ENCODE peak calls at places on chromosomes 4 and X, in six cellular contexts. Q is fibroblast of lung, B is AG09309, H is SK-N-SH, X is fibroblast of the aortic adventitia, U is bronchial epithelial cell. O is an unnamed sample.

GRCh38 chrX:110004210-110004609 is 1.3 kb downstream of the TMEM164 start:
- DNase-seq in Q (no peak), B (no peak), H (no peak), X (no peak), U (peak; percentile 22), O (no peak)

GRCh38 chrX:12446342-12447075 is 308.2 kb downstream of the FRMPD4 start:
- DNase-seq in Q (peak; percentile 48), B (peak; percentile 54), H (no peak), X (peak; percentile 38), U (peak; percentile 81), O (no peak)

GRCh38 chr4:147129687-147130086 is 184.0 kb upstream of the TTC29 start:
- DNase-seq in Q (no peak), B (no peak), H (peak; percentile 64), X (no peak), U (no peak), O (no peak)

GRCh38 chr4:8910822-8911310 is 39.2 kb upstream of the HMX1 start:
- DNase-seq in Q (no peak), B (no peak), H (no peak), X (no peak), U (no peak), O (no peak)

GRCh38 chrX:101051153-101051548 is 760 bp downstream of the TRMT2B start:
- DNase-seq in Q (no peak), B (no peak), H (no peak), X (no peak), U (no peak), O (no peak)

GRCh38 chr4:187993827-187994226 is 1.7 kb upstream of the ZFP42 start:
- DNase-seq in Q (no peak), B (no peak), H (no peak), X (no peak), U (no peak), O (no peak)

GRCh38 chr4:3268395-3269104 is 19.6 kb downstream of the MSANTD1 start:
- DNase-seq in Q (no peak), B (no peak), H (peak; percentile 24), X (no peak), U (no peak), O (no peak)

GRCh38 chr4:1321946-1322650 is 24.9 kb upstream of the UVSSA start:
- DNase-seq in Q (no peak), B (no peak), H (no peak), X (no peak), U (no peak), O (no peak)

GRCh38 chr4:30720656-30721352 is 635 bp downstream of the PCDH7 start:
- DNase-seq in Q (peak; percentile 69), B (no peak), H (peak; percentile 55), X (peak; percentile 57), U (no peak), O (no peak)

GRCh38 chr4:151687021-151687640 is 73.7 kb downstream of the GATB start:
- DNase-seq in Q (peak; percentile 55), B (no peak), H (peak; percentile 30), X (peak; percentile 23), U (no peak), O (no peak)

GRCh38 chrX:23333842-23334535 is 660 bp upstream of the PTCHD1 start:
- DNase-seq in Q (no peak), B (no peak), H (peak; percentile 40), X (no peak), U (no peak), O (no peak)

GRCh38 chrX:23331701-23332100 is 2.9 kb upstream of the PTCHD1 start:
- DNase-seq in Q (no peak), B (no peak), H (no peak), X (no peak), U (no peak), O (no peak)

GRCh38 chrX:23334536-23334870 is at the start of gene PTCHD1:
- DNase-seq in Q (no peak), B (no peak), H (peak; percentile 48), X (no peak), U (no peak), O (no peak)

GRCh38 chrX:23332101-23332887 is 2.4 kb upstream of the PTCHD1 start:
- DNase-seq in Q (no peak), B (no peak), H (peak; percentile 47), X (no peak), U (no peak), O (no peak)

DNA sequence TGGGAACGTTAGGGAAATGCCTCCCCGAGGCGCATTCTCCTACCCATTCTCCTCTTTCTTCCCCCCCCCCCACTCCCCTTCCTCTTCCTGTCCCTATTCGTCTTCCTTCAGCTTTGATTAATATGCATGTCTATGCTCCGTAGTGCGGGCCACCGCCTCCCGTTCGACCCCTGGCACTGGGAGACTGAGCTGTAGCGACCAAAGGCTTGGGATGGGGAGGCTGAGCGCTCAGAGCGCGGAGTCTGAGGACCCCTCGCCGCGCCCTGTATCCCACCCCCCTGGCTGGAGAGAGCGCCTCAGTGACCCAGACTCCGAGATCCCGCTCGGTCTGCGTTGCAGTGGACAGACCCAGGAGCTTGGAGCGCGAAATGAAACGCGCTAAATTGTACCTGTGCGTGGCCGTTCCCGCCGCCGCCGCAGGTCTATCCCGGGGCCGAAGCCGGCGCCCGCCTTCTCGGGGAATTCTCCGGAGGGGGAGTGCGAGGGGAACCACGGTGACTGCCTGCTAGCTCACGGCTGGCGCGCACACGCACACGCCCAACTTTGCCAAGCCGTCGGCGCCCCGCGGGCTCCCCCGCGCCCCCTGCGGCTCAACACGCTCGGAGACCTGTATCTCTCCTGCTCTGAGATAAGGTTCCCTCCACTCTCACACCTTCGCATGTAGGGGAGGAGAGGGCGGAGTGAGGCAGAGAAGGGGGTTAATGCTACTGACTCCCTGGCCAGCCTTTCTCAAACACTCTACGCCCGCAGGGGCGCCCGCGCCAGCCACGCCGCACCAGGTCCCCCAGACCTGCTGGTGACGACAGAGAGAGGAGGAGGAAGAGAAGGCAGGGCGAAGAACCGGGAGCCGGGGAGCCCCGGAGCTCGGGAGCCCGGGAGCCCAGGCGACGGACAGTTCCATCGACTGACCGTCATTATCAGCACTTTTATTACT is 1.5 kb upstream of the PTCHD1 start:
- DNase-seq in Q (no peak), B (no peak), H (peak; percentile 30), X (no peak), U (no peak), O (no peak)
- TF ChIP-seq CTCF in Q (no peak), B (no peak), H (no peak), X (no peak), U (no peak), O (no peak)

DNA sequence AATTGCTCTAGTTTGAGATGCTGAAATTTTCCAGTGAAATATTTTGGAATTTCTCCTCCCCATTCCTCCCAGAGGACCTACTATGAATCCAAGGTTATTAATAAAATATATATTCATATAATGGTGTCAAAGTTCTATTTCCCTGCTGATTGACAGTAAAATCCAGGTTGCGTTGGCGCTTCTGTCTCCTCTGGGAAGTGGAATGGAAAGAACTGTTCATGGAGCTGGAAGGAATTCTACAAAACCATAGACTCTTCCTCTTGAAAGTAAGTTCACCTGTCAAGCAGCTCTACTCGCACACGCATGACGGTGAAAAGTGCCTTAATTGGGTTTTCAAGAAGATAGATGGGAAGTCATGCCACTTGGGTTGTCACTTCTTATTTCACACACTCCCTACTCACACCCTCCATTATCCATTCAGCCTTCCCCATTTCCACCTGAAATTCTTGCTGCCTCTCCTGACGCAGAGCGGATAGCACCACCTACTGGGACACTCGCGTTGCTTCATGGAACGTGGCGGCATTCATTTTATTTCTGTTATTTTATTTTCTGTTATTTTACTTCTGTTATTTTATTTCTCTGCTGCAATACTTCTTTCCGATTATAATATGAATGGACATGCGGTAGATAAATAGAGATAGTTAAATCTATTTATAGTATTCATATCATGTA is 351.5 kb downstream of the NLGN4X start:
- DNase-seq in Q (peak; percentile 4), B (no peak), H (peak; percentile 21), X (no peak), U (peak; percentile 0), O (no peak)
- TF ChIP-seq CTCF in Q (no peak), B (peak; percentile 22), H (peak; percentile 49), X (no peak), U (no peak), O (no peak)

DNA sequence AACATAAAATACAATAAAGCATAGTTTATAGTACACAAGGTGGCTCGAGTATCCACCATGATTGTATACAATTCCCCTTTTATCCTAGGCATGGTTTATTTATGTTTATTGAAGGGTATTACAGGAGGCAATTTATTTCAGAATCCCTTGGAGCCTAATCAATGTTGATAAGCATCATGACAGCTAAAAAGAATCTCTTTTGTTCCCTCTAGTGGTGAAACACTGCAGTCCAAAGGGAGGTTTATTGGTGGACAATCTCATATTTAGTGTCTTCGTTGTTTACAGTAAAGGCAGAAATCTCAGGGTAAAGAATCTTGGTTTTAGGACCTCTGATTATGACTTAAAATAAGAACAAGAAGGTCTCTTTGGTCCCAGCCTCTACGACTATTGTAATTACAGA is 1712.5 kb downstream of the C4orf33 start:
- DNase-seq in Q (peak; percentile 1), B (no peak), H (peak; percentile 7), X (peak; percentile 5), U (peak; percentile 12), O (no peak)
- TF ChIP-seq CTCF in Q (peak; percentile 32), B (no peak), H (peak; percentile 67), X (peak; percentile 25), U (no peak), O (no peak)

GRCh38 chrX:487836-488235 is 101.1 kb upstream of the PPP2R3B start:
- DNase-seq in Q (no peak), B (no peak), H (no peak), X (no peak), U (no peak), O (no peak)
- TF ChIP-seq CTCF in Q (no peak), B (no peak), H (no peak), X (no peak), U (no peak), O (no peak)

GRCh38 chrX:50613846-50614245 is 143.2 kb upstream of the DGKK start:
- DNase-seq in Q (peak; percentile 34), B (no peak), H (no peak), X (no peak), U (peak; percentile 69), O (no peak)

GRCh38 chrX:50617183-50617582 is 146.6 kb upstream of the DGKK start:
- DNase-seq in Q (no peak), B (no peak), H (no peak), X (no peak), U (no peak), O (no peak)

GRCh38 chrX:50618788-50619558 is 148.3 kb upstream of the DGKK start:
- DNase-seq in Q (peak; percentile 12), B (no peak), H (no peak), X (peak; percentile 10), U (peak; percentile 31), O (no peak)

GRCh38 chrX:50615570-50616158 is 145.0 kb upstream of the DGKK start:
- DNase-seq in Q (no peak), B (no peak), H (peak; percentile 29), X (no peak), U (no peak), O (no peak)

DNA sequence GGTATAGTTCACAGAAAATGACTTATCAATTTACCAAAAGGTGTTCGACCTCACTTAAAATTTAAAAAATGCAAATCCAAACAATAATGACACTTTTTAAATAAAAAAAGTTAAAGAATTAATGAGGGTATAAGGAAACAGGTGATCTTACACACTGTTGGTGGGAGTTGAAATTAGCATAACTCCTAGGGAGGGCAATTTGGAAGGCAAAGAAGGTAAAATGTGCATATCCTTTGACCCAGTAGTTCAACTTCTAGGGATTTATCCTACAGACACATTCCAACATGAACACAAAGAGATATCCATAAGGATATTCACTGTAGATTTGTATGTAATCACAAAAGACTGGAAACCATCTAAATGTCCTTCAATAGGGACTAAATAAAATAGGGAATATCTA is 143.8 kb upstream of the DGKK start:
- DNase-seq in Q (no peak), B (no peak), H (no peak), X (no peak), U (no peak), O (no peak)
- TF ChIP-seq CTCF in Q (no peak), B (no peak), H (no peak), X (no peak), U (no peak), O (no peak)

O was measured in omental fat pad.